ENCODE peak calls at places on chromosome 21, in four cellular contexts. Q is kidney tubule cell, E is brain microvascular endothelial cell, M is heart right ventricle. F is an unnamed sample.

GRCh38 chr21:45541221-45542039 is 810 bp downstream of the SLC19A1 start:
- DNase-seq in E (no peak), Q (peak; percentile 67), M (peak; percentile 77), F (peak; percentile 57)

GRCh38 chr21:30233228-30233627 is 17.3 kb upstream of the CLDN8 start:
- DNase-seq in M (no peak), E (no peak), Q (no peak), F (no peak)

GRCh38 chr21:42061866-42062542 is 9.1 kb upstream of the UMODL1 start:
- DNase-seq in Q (no peak), M (no peak), E (no peak), F (no peak)

GRCh38 chr21:19507682-19508260 is 1104.2 kb upstream of the TMPRSS15 start:
- DNase-seq in M (no peak), Q (no peak), E (no peak), F (peak; percentile 2)

GRCh38 chr21:42593007-42593814 is 60.2 kb upstream of the PDE9A start:
- DNase-seq in E (peak; percentile 25), Q (peak; percentile 70), M (peak; percentile 60), F (peak; percentile 66)

GRCh38 chr21:42763578-42764442 is 110.4 kb downstream of the PDE9A start:
- DNase-seq in Q (peak; percentile 12), M (no peak), E (no peak), F (no peak)

GRCh38 chr21:42524341-42525227 is 10.9 kb downstream of the SLC37A1 start:
- DNase-seq in M (peak; percentile 59), Q (peak; percentile 58), E (peak; percentile 15), F (peak; percentile 60)

GRCh38 chr21:35829014-35829525 is 231.3 kb downstream of the SETD4 start:
- DNase-seq in Q (peak; percentile 15), M (no peak), E (no peak), F (no peak)

GRCh38 chr21:33968082-33968997 is 52.7 kb upstream of the ATP5PO start:
- DNase-seq in E (peak; percentile 64), Q (peak; percentile 89), M (peak; percentile 21), F (peak; percentile 60)

GRCh38 chr21:43333301-43334062 is 93.4 kb downstream of the SIK1 start:
- DNase-seq in E (peak; percentile 93), Q (peak; percentile 94), M (peak; percentile 62), F (peak; percentile 92)

GRCh38 chr21:16418663-16419062 is 688.9 kb downstream of the USP25 start:
- DNase-seq in E (no peak), M (no peak), Q (no peak), F (no peak)

GRCh38 chr21:41425954-41426655 is at the start of gene MX1:
- DNase-seq in E (peak; percentile 38), Q (peak; percentile 63), M (peak; percentile 81), F (peak; percentile 19)

GRCh38 chr21:33042812-33043211 is 17.1 kb downstream of the OLIG2 start:
- DNase-seq in M (no peak), E (peak; percentile 92), Q (peak; percentile 94), F (peak; percentile 95)

GRCh38 chr21:45278156-45278911 is 9.4 kb downstream of the POFUT2 start:
- DNase-seq in Q (no peak), M (no peak), E (no peak), F (no peak)

GRCh38 chr21:43657355-43658093 is 1.8 kb downstream of the HSF2BP start:
- DNase-seq in E (no peak), M (peak; percentile 47), Q (no peak), F (no peak)

GRCh38 chr21:38913120-38913975 is 107.6 kb downstream of the ETS2 start:
- DNase-seq in E (no peak), M (peak; percentile 72), Q (peak; percentile 87), F (peak; percentile 90)

GRCh38 chr21:43367859-43368258 is 59.1 kb downstream of the SIK1 start:
- DNase-seq in Q (no peak), M (no peak), E (no peak), F (no peak)

GRCh38 chr21:36428789-36429671 is 43.8 kb downstream of the CHAF1B start:
- DNase-seq in M (no peak), Q (peak; percentile 93), E (no peak), F (no peak)

GRCh38 chr21:42317826-42318746 is 2.9 kb upstream of the TFF3 start:
- DNase-seq in M (no peak), E (no peak), Q (no peak), F (no peak)

GRCh38 chr21:33703750-33704606 is 61.7 kb downstream of the ITSN1 start:
- DNase-seq in M (no peak), Q (peak; percentile 4), E (no peak), F (no peak)

GRCh38 chr21:28906236-28906635 is 86.4 kb downstream of the LTN1 start:
- DNase-seq in Q (no peak), M (no peak), E (no peak), F (no peak)

GRCh38 chr21:41970099-41970391 is 16.2 kb upstream of the C2CD2 start:
- DNase-seq in E (no peak), M (no peak), Q (no peak), F (no peak)

GRCh38 chr21:15250384-15250783 is 185.6 kb upstream of the NRIP1 start:
- DNase-seq in E (no peak), Q (peak; percentile 75), M (no peak), F (no peak)

GRCh38 chr21:40512590-40512989 is 334.4 kb downstream of the DSCAM start:
- DNase-seq in E (no peak), M (no peak), Q (no peak), F (no peak)

GRCh38 chr21:34510148-34511142 is 1.6 kb downstream of the KCNE1 start:
- DNase-seq in M (peak; percentile 81), E (peak; percentile 64), Q (peak; percentile 77), F (peak; percentile 79)

GRCh38 chr21:37631319-37632117 is 264.9 kb downstream of the DYRK1A start:
- DNase-seq in M (peak; percentile 41), Q (peak; percentile 85), E (no peak), F (no peak)

GRCh38 chr21:42621828-42622199 is 31.6 kb upstream of the PDE9A start:
- DNase-seq in Q (peak; percentile 72), M (no peak), E (no peak), F (no peak)

GRCh38 chr21:33794586-33794985 is 121.0 kb downstream of the ATP5PO start:
- DNase-seq in E (no peak), M (no peak), Q (no peak), F (no peak)

GRCh38 chr21:39137248-39138186 is 45.7 kb downstream of the PSMG1 start:
- DNase-seq in Q (peak; percentile 14), E (peak; percentile 67), M (no peak), F (peak; percentile 68)

GRCh38 chr21:44285547-44285992 is at the start of gene AIRE:
- DNase-seq in E (peak; percentile 21), M (no peak), Q (peak; percentile 68), F (no peak)

GRCh38 chr21:41762753-41763152 is 4.1 kb downstream of the RIPK4 start:
- DNase-seq in Q (no peak), M (no peak), E (no peak), F (no peak)

GRCh38 chr21:38645282-38645681 is 147.0 kb upstream of the ERG start:
- DNase-seq in M (no peak), Q (peak; percentile 60), E (peak; percentile 94), F (peak; percentile 90)

GRCh38 chr21:41008351-41008750 is 159.6 kb upstream of the BACE2 start:
- DNase-seq in E (no peak), Q (no peak), M (no peak), F (no peak)

GRCh38 chr21:26027696-26028095 is 142.9 kb downstream of the APP start:
- DNase-seq in Q (no peak), E (no peak), M (no peak), F (peak; percentile 40)

F was measured in cardiac fibroblast.